ENCODE peak calls at places on chromosomes 16 and 17, in four cellular contexts. E, N, W and U are unnamed samples.

GRCh38 chr17:43373343-43373742 is 25.4 kb upstream of the ARL4D start:
- DNase-seq in W (no peak), N (no peak), E (no peak), U (no peak)

GRCh38 chr17:49438439-49438861 is 23.8 kb upstream of the PHB1 start:
- DNase-seq in W (no peak), N (no peak), E (no peak), U (no peak)

GRCh38 chr17:13393841-13394710 is 207.7 kb downstream of the HS3ST3A1 start:
- DNase-seq in W (no peak), N (no peak), E (no peak), U (no peak)

GRCh38 chr17:74713199-74713755 is 554 bp upstream of the CD300LF start:
- DNase-seq in N (no peak), W (no peak), E (no peak), U (no peak)

GRCh38 chr17:60087882-60088669 is 9.4 kb upstream of the HEATR6 start:
- DNase-seq in E (no peak), W (peak), N (peak), U (no peak)

GRCh38 chr16:4266372-4266771 is 6.5 kb downstream of the TFAP4 start:
- DNase-seq in N (no peak), E (no peak), W (no peak), U (no peak)

GRCh38 chr17:52025231-52025630 is 133.3 kb downstream of the CA10 start:
- DNase-seq in E (no peak), W (no peak), N (no peak), U (no peak)

GRCh38 chr17:6098466-6099180 is 28.4 kb downstream of the WSCD1 start:
- DNase-seq in W (no peak), N (no peak), E (no peak), U (peak)

GRCh38 chr17:66673668-66674276 is 161.1 kb upstream of the CACNG5 start:
- DNase-seq in N (peak), E (peak), W (peak), U (peak)

DNA sequence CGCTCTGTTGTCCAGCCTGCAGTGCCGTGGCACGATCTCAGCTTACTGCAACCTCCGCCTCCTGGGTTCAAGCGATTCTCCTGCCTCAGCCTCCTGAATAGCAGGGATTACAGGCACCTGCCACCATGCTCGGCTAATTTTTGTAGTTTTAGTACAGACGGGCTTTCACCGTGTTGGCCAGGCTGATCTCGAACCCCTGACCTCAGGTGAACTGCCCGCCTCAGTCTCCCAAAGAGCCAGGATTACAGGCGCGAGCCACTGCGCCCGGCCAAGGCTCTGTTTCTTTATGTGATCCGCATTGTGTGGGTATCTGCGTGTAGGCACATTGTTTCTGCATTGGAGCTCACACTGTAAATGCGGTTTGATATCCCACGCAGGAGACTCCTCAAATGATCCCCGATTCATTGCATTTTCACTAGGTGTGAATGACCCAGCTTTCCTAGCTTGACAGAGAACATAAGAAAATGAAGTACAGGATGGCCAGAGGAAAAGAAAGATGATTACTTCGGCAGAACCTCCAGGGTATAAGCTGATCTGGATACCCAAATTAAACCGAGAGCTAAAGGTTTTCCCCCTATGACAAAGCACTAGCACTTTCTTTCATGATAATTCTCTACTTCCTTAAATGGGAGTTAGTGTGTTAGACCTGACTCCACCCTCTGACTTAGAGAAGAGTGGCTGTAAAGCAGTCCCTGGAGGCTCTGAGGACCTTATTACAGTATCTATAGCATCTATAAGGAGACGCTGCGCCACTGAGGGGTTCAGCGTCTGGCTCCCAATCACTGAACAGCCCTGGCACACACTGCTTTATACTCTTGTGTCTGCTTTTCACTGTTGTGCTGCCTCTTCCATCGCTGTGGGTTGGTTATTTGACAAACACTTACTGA is 17.3 kb downstream of the COTL1 start:
- DNase-seq in N (no peak), E (no peak), W (no peak), U (no peak)
- TF ChIP-seq POLR2A in N (no peak), E (no peak), W (no peak), U (no peak)

GRCh38 chr16:10579965-10580918 is at the start of gene EMP2:
- DNase-seq in N (peak), E (peak), W (peak), U (peak)
- TF ChIP-seq POLR2A in N (peak), E (peak), W (peak), U (no peak)

GRCh38 chr17:30970757-30971567 is at the start of gene RNF135:
- DNase-seq in N (peak), E (peak), W (peak), U (peak)
- TF ChIP-seq POLR2A in N (peak), E (peak), W (peak), U (peak)

DNA sequence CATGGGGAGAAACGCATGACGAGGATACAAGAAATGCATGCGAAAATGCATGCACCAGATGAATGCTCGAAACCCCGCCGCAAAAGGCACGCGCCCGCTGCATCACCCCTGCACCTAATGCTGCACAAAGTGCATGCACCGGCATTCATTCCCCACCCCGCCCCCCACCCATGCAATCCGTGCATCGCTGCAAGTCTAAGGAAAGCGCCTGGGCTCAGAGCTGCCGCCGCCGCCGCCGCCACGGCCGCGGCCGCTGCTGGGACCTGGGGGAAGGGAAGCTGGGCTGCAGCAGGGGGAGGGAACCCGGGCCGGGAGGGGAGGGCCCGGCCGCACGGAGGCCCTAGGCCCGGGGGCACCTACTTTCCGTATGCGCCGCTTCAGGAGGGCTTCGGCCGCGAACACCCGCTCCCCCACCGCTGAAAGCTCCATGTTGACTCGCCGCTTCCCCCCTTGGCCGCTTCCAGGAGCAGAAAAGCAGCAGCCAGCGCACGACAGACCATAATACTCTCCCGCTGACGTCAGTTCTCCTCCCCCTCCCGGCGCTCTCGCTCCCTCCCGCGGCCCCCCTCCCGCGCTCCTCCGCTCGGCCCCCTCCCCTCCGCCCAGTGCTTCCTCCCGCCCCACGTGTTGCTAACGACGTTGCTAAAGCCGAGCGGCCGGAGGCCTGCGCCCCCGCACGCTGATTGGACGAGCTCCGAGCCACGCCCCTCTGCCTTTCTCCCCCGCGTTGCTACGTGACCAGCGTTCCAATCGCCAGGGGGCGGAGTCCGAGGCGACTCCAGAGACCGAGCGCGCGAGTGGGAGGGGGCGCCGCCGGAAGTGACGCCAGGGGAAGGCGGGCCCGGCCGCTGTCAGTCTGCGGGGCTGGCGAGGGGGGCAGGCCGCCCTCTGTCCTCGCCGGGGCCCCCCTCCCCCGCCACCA is at the start of gene CBX8:
- DNase-seq in W (peak), E (peak), N (peak), U (peak)
- TF ChIP-seq POLR2A in W (peak), E (no peak), N (peak), U (no peak)

GRCh38 chr16:65600629-65601028 is 478.8 kb upstream of the CDH11 start:
- DNase-seq in W (no peak), N (no peak), E (no peak), U (no peak)
- TF ChIP-seq POLR2A in W (no peak), N (no peak), E (no peak), U (no peak)

GRCh38 chr17:81479672-81480071 is 32.9 kb downstream of the ACTG1 start:
- DNase-seq in E (no peak), W (no peak), N (no peak), U (no peak)

GRCh38 chr17:81481815-81482505 is 30.6 kb downstream of the ACTG1 start:
- DNase-seq in N (no peak), E (no peak), W (no peak), U (no peak)

GRCh38 chr17:81480140-81480917 is 32.3 kb downstream of the ACTG1 start:
- DNase-seq in E (no peak), N (peak), W (no peak), U (no peak)

GRCh38 chr17:81482673-81483072 is 29.9 kb downstream of the ACTG1 start:
- DNase-seq in N (no peak), W (no peak), E (no peak), U (no peak)

DNA sequence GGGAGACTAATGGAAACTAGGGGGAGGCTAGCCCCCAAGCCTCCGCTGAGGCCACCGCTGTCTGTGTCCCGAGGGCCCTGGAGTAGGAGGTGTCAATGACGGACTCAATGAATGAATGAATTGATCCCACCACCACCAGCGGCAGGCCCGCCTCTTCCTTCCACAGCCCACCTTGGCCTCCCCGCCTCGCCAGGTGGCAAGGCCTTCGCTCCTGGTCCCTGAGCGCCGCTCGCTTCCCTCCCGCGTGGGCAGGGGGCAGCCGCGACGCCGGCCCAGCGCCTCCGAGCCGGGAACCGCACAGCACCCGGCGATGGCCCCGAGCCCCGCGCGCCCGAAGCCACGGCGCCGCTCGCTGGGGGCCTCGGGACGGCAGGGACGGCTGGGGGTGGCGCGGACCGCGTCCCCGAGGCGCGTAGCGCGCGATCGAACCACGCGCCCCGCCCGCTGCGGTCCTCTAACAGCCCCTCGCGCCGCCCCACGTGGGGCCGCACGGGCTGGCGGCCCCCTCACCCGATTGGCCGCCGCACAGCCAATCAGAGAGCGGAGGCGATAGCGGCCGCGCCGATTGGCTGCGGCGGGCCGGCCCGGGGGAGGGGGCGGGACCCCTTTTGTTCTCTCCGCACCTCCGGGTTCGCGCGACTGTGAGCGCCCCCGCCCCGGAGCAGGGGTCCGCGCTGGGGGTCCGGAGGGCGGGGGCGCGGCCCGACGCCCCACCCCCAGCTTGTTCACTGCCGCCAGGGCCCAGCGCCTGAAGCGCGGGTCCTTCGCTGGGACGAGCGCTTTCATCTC is 31.4 kb downstream of the ACTG1 start:
- DNase-seq in E (peak), W (peak), N (no peak), U (no peak)
- TF ChIP-seq POLR2A in E (no peak), W (no peak), N (no peak), U (no peak)

DNA sequence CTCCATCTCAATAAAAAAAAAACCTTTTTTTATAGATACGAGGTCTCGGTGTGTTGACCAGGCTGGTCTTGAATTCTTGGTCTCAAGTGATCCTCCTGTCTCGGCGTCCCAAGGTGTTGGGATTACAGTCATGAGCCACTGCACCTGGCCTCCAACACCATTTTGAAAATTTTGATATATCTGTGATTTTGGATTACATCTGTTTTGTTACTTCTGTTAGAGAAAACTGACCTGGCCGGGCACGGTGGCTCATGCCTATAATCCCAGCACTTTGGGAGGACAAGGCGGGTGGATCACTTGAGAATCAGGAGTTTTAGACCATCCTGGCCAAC is 18.6 kb downstream of the RMI2 start:
- DNase-seq in E (no peak), N (no peak), W (no peak), U (peak)
- TF ChIP-seq POLR2A in E (no peak), N (no peak), W (no peak), U (no peak)

GRCh38 chr17:45316271-45317112 is at the start of gene MAP3K14:
- DNase-seq in N (no peak), E (peak), W (peak), U (peak)

GRCh38 chr17:45319239-45319703 is 2.5 kb upstream of the MAP3K14 start:
- DNase-seq in W (no peak), N (peak), E (no peak), U (no peak)

GRCh38 chr17:45315583-45316270 is 1.1 kb downstream of the MAP3K14 start:
- DNase-seq in W (no peak), N (no peak), E (no peak), U (no peak)

GRCh38 chr17:45318561-45319230 is 1.9 kb upstream of the MAP3K14 start:
- DNase-seq in W (no peak), E (no peak), N (no peak), U (no peak)

DNA sequence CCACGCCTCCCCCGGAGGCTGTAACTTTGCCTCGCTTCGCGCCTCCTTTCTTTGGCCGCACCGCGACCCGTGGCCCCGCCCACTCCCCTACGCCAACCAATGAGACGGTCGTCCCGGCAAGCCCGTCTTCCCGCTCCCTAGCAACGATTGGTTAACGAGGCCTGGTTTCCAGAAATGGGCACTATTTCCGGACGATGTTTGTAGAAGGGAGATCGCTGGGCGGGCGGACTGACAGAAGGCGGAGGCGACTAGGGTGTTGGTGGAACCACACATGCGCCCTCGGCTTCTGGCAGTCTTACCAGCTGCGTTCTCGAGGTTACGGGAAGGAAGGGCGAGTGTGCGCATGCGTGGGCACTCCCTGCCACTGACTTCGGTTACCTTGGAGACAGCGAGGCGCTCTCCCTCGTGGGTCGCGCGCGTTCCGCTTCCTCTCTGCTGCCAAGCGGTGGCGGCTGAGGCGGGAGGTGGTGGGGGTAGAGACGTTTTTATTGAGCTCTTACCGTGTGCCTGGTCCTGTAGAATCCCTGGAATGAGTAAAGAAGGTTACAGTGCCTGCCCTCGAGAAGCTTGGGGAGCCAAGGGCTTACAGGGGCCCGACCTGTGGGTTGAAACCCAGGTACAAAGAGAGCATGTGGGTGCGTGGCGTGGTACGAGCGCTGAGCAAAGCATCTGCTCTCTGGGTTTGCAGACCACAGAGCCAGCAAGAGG is 447 bp upstream of the MAP3K14 start:
- DNase-seq in N (peak), W (peak), E (peak), U (peak)
- TF ChIP-seq POLR2A in N (peak), W (peak), E (no peak), U (no peak)

DNA sequence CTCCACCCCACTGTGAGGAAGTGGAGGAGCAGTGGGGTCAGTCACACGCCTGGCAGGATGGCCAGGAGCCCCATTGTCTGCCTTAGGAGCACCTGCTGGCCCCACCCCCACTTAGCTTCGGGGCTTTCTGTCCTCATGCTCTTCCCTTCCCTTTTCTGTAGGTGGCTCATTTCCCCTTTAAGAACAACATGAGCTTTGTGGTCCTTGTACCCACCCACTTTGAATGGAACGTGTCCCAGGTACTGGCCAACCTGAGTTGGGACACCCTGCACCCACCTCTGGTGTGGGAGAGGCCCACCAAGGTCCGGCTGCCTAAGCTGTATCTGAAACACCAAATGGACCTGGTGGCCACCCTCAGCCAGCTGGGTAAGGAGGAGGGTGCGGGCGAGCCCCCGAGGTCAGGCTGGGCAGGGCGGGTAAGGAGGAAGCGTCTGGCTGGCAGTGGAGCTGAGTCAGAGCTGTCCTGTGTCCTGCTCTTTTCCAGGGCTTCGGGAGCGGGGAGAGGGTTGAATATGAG is 9.4 kb upstream of the SERPINF1 start:
- DNase-seq in N (peak), W (peak), E (peak), U (no peak)
- TF ChIP-seq POLR2A in N (no peak), W (no peak), E (no peak), U (no peak)

DNA sequence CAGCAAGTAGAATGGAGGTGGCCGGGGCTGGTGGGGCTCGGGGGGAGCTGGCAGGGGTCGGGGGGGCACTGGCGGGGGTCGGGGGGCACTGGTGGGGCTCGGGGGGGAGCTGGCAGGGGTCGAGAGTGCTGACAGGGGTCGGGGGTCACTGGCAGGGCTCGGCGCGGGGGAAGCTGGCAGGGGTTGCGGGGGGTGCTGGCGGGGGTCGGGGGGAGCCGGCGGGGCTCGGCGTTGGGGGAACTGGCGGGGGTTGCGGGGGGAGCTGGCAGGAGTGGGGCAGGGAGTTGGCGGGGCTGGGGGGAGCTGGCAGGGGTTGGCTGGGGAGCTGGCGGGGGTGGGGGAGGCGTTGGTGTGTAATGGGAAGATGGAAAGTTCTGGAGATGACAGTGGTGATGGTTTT is 25.1 kb downstream of the CCDC57 start:
- DNase-seq in E (no peak), N (no peak), W (no peak), U (no peak)
- TF ChIP-seq POLR2A in E (no peak), N (no peak), W (no peak), U (no peak)